ENCODE peak calls at places on chromosomes 11 and 22, in nine cellular contexts. B is RWPE2; I is AML-193; V is activated naive CD4-positive, alpha-beta T cell; D is stimulated activated CD8-positive, alpha-beta memory T cell treated with anti-CD3 and anti-CD28 coated beads, Interleukin-12 subunit alpha, Interleukin-12 subunit beta, amount 100 ng/mL, for 1 hour; P is anterior cingulate cortex; E is AG09309; C is endothelial cell; Z is GM23248. K is an unnamed sample.

GRCh38 chr22:37193629-37194191 is 5.7 kb upstream of the C1QTNF6 start:
- DNase-seq in E (no peak), Z (no peak), P (no peak), V (no peak), D (no peak), B (peak; percentile 6), C (no peak), I (no peak), K (no peak)

GRCh38 chr11:122085264-122085663 is 30.8 kb downstream of the BLID start:
- DNase-seq in E (peak; percentile 95), C (no peak), Z (peak; percentile 89), P (no peak), I (no peak), D (no peak), V (no peak), B (no peak), K (no peak)

GRCh38 chr11:67505605-67506396 is 638 bp upstream of the PITPNM1 start:
- DNase-seq in P (peak; percentile 82), B (peak; percentile 98), E (peak; percentile 67), D (peak; percentile 80), V (peak; percentile 86), Z (peak; percentile 97), I (peak; percentile 89), C (peak; percentile 89), K (peak; percentile 81)

GRCh38 chr11:30357872-30358271 is 35.0 kb downstream of the ARL14EP start:
- DNase-seq in B (no peak), P (no peak), C (no peak), E (no peak), D (no peak), V (no peak), I (no peak), Z (no peak), K (no peak)

GRCh38 chr11:86369668-86370067 is 5.0 kb upstream of the CCDC81 start:
- DNase-seq in D (no peak), B (no peak), E (no peak), I (no peak), C (no peak), Z (no peak), P (no peak), V (no peak), K (no peak)

GRCh38 chr22:29871684-29872083 is 11.3 kb upstream of the MTMR3 start:
- DNase-seq in Z (no peak), B (no peak), P (no peak), D (no peak), V (no peak), C (no peak), E (no peak), I (no peak), K (no peak)

GRCh38 chr11:69817265-69818236 is 1.7 kb downstream of the FGF3 start:
- DNase-seq in I (no peak), E (no peak), B (no peak), C (peak; percentile 28), V (no peak), P (no peak), Z (peak; percentile 19), D (no peak), K (peak; percentile 74)

GRCh38 chr22:39896313-39896996 is 2.9 kb upstream of the ENTHD1 start:
- DNase-seq in B (no peak), P (no peak), E (no peak), I (no peak), D (no peak), C (no peak), Z (no peak), V (no peak), K (no peak)

GRCh38 chr22:27800250-27801131 is 1.1 kb downstream of the MN1 start:
- DNase-seq in B (no peak), V (no peak), E (no peak), C (no peak), D (no peak), Z (peak; percentile 80), I (no peak), P (no peak), K (no peak)

GRCh38 chr11:45097721-45098493 is 48.5 kb upstream of the PRDM11 start:
- DNase-seq in V (peak; percentile 10), P (no peak), E (no peak), D (no peak), C (peak; percentile 72), I (no peak), Z (peak; percentile 62), B (no peak), K (peak; percentile 94)

GRCh38 chr11:5200582-5200981 is at the start of gene OR51V1:
- DNase-seq in Z (no peak), I (no peak), D (no peak), B (no peak), V (no peak), P (no peak), E (no peak), C (no peak), K (no peak)

GRCh38 chr11:1139441-1140066 is 18.2 kb upstream of the MUC5AC start:
- DNase-seq in B (no peak), Z (no peak), D (no peak), P (no peak), E (no peak), V (no peak), C (no peak), I (no peak), K (no peak)

GRCh38 chr11:22089609-22090008 is 103.3 kb upstream of the ANO5 start:
- DNase-seq in E (no peak), C (no peak), P (no peak), Z (no peak), D (no peak), V (no peak), I (no peak), B (no peak), K (no peak)

GRCh38 chr11:116215471-116216113 is 557.2 kb downstream of the BUD13 start:
- DNase-seq in I (no peak), V (no peak), D (no peak), E (no peak), Z (no peak), P (no peak), C (peak; percentile 36), B (no peak), K (peak; percentile 67)

GRCh38 chr22:48180631-48181030 is 1418.2 kb downstream of the TBC1D22A start:
- DNase-seq in C (no peak), Z (peak; percentile 13), D (no peak), B (no peak), I (no peak), E (no peak), V (no peak), P (no peak), K (no peak)

GRCh38 chr22:18114495-18114894 is 3.9 kb downstream of the TUBA8 start:
- DNase-seq in Z (no peak), E (no peak), B (no peak), C (no peak), I (no peak), V (no peak), D (no peak), P (no peak), K (no peak)

K was measured in H1.